ENCODE peak calls at places on chromosomes 13 and 19, in five cellular contexts. J, R, O, U and H are unnamed samples.

GRCh38 chr19:17183858-17184271 is 31.3 kb upstream of the USE1 start:
- DNase-seq in U (no peak), O (no peak), J (no peak), R (no peak), H (peak)

GRCh38 chr13:41060723-41061074 is 610 bp upstream of the WBP4 start:
- DNase-seq in R (peak), U (peak), J (peak), O (peak), H (peak)

GRCh38 chr19:10295847-10296591 is 6.3 kb downstream of the ICAM5 start:
- DNase-seq in R (no peak), J (no peak), O (no peak), U (no peak), H (no peak)

GRCh38 chr19:57171551-57172081 is 4.3 kb upstream of the DUXA start:
- DNase-seq in O (no peak), R (no peak), J (peak), U (peak), H (peak)

GRCh38 chr13:45119469-45119989 is 781 bp upstream of the GTF2F2 start:
- DNase-seq in O (no peak), J (peak), U (peak), R (peak), H (peak)

GRCh38 chr13:44867825-44868224 is 121.4 kb downstream of the NUFIP1 start:
- DNase-seq in J (no peak), U (no peak), O (no peak), R (no peak), H (no peak)

GRCh38 chr13:30371649-30372265 is 50.5 kb upstream of the UBE2L5 start:
- DNase-seq in U (peak), O (no peak), J (no peak), R (peak), H (peak)

GRCh38 chr19:38780443-38780842 is 7.1 kb upstream of the LGALS7 start:
- DNase-seq in J (no peak), U (no peak), O (no peak), R (no peak), H (no peak)

GRCh38 chr19:4803736-4804695 is 12.5 kb downstream of the FEM1A start:
- DNase-seq in J (peak), R (peak), O (no peak), U (peak), H (no peak)

GRCh38 chr19:48398329-48399235 is 5.1 kb downstream of the GRIN2D start:
- DNase-seq in U (peak), R (peak), O (no peak), J (peak), H (peak)

GRCh38 chr13:27257233-27257568 is 5.8 kb downstream of the RPL21 start:
- DNase-seq in R (no peak), J (no peak), O (no peak), U (no peak), H (no peak)

GRCh38 chr13:76929975-76930374 is 18.3 kb upstream of the ACOD1 start:
- DNase-seq in O (no peak), R (no peak), J (no peak), U (no peak), H (no peak)

GRCh38 chr13:100811906-100812305 is 137.3 kb upstream of the TMTC4 start:
- DNase-seq in R (no peak), J (no peak), U (no peak), O (no peak), H (no peak)

GRCh38 chr13:105035092-105035491 is 1500.4 kb downstream of the EFNB2 start:
- DNase-seq in U (no peak), O (no peak), R (no peak), J (no peak), H (no peak)

GRCh38 chr13:28478127-28478526 is 16.8 kb downstream of the FLT1 start:
- DNase-seq in J (no peak), U (no peak), O (no peak), R (no peak), H (no peak)

GRCh38 chr13:33090755-33091454 is 74.7 kb downstream of the KL start:
- DNase-seq in J (no peak), U (no peak), R (no peak), O (no peak), H (peak)

GRCh38 chr13:110506396-110506795 is 55.1 kb downstream of the RAB20 start:
- DNase-seq in O (no peak), R (no peak), J (no peak), U (no peak), H (no peak)

GRCh38 chr13:75255653-75256052 is 226.3 kb downstream of the TBC1D4 start:
- DNase-seq in U (no peak), R (no peak), J (no peak), O (no peak), H (peak)